ENCODE peak calls at places on chromosomes 5 and 9, in seven cellular contexts. O is NCI-H774, V is NCI-H146, R is NCI-H1436, W is NCI-H1694, S is activated gamma-delta T cell treated with Interleukin-2 at 50 U/mL for 16 hours, T is renal cortical epithelial cell. X is an unnamed sample.
A peak's percentile ranks its signal among the peaks of the same experiment; 100 is the strongest.

GRCh38 chr9:124341455-124342170 is 73.6 kb downstream of the PSMB7 start:
- DNase-seq in O (no peak), V (no peak), R (no peak), W (no peak), S (no peak), T (no peak), X (no peak)

GRCh38 chr9:76424491-76424890 is 30.3 kb upstream of the RFK start:
- DNase-seq in O (no peak), V (no peak), R (no peak), W (no peak), S (no peak), T (no peak), X (no peak)

GRCh38 chr5:603081-603998 is 8.8 kb upstream of the CEP72 start:
- DNase-seq in O (no peak), V (no peak), R (no peak), W (no peak), S (no peak), T (no peak), X (no peak)

GRCh38 chr5:74386571-74387334 is 253.8 kb downstream of the ENC1 start:
- DNase-seq in O (no peak), V (no peak), R (no peak), W (no peak), S (no peak), T (peak; percentile 96), X (peak; percentile 99)

GRCh38 chr9:113026200-113026599 is 14.2 kb upstream of the ZNF883 start:
- DNase-seq in O (no peak), V (no peak), R (no peak), W (no peak), S (no peak), T (no peak), X (no peak)

GRCh38 chr5:33801292-33801691 is 90.5 kb downstream of the ADAMTS12 start:
- DNase-seq in O (no peak), V (no peak), R (no peak), W (no peak), S (no peak), T (no peak), X (no peak)

GRCh38 chr5:176732306-176732705 is 78.1 kb upstream of the UNC5A start:
- DNase-seq in O (no peak), V (no peak), R (no peak), W (no peak), S (no peak), T (no peak), X (no peak)

GRCh38 chr9:133987946-133988665 is 4.0 kb downstream of the VAV2 start:
- DNase-seq in O (no peak), V (no peak), R (no peak), W (no peak), S (no peak), T (no peak), X (no peak)

GRCh38 chr5:69517763-69518212 is 25.2 kb downstream of the OCLN start:
- DNase-seq in O (peak; percentile 50), V (no peak), R (peak; percentile 8), W (no peak), S (no peak), T (peak; percentile 95), X (peak; percentile 46)

GRCh38 chr5:120604898-120605297 is 140.8 kb downstream of the PRR16 start:
- DNase-seq in O (no peak), V (no peak), R (no peak), W (no peak), S (no peak), T (peak; percentile 71), X (peak; percentile 84)

GRCh38 chr5:39080597-39081204 is 6.5 kb upstream of the RICTOR start:
- DNase-seq in O (peak; percentile 38), V (peak; percentile 55), R (no peak), W (no peak), S (peak; percentile 20), T (peak; percentile 79), X (peak; percentile 67)

GRCh38 chr5:11595045-11595444 is 309.2 kb downstream of the CTNND2 start:
- DNase-seq in O (no peak), V (no peak), R (no peak), W (peak; percentile 24), S (no peak), T (no peak), X (no peak)

GRCh38 chr9:36189978-36190377 is 743 bp upstream of the CLTA start:
- DNase-seq in O (no peak), V (no peak), R (no peak), W (no peak), S (no peak), T (no peak), X (peak; percentile 77)

GRCh38 chr5:7902201-7902600 is 33.3 kb downstream of the MTRR start:
- DNase-seq in O (no peak), V (no peak), R (no peak), W (no peak), S (no peak), T (no peak), X (no peak)

GRCh38 chr5:14400085-14400484 is 181.5 kb upstream of the OTULINL start:
- DNase-seq in O (no peak), V (no peak), R (no peak), W (no peak), S (no peak), T (peak; percentile 50), X (peak; percentile 66)

GRCh38 chr9:79382468-79382867 is 189.3 kb upstream of the TLE4 start:
- DNase-seq in O (no peak), V (no peak), R (no peak), W (no peak), S (no peak), T (peak; percentile 54), X (peak; percentile 10)

GRCh38 chr5:181245427-181246275 is 1.9 kb upstream of the RACK1 start:
- DNase-seq in O (no peak), V (no peak), R (no peak), W (no peak), S (no peak), T (no peak), X (peak; percentile 18)

GRCh38 chr5:159218595-159219023 is 9.3 kb upstream of the RNF145 start:
- DNase-seq in O (no peak), V (no peak), R (no peak), W (no peak), S (no peak), T (peak; percentile 53), X (no peak)

GRCh38 chr9:126615251-126615790 is 1.6 kb downstream of the LMX1B start:
- DNase-seq in O (peak; percentile 59), V (peak; percentile 36), R (no peak), W (no peak), S (no peak), T (no peak), X (peak; percentile 45)

GRCh38 chr9:77910216-77910615 is 121.4 kb downstream of the GNAQ start:
- DNase-seq in O (no peak), V (no peak), R (no peak), W (no peak), S (no peak), T (no peak), X (no peak)

GRCh38 chr9:136525841-136526499 is 19.9 kb downstream of the NOTCH1 start:
- DNase-seq in O (peak; percentile 38), V (peak; percentile 57), R (no peak), W (no peak), S (no peak), T (peak; percentile 12), X (no peak)

GRCh38 chr9:96817973-96818372 is 36.3 kb downstream of the ZNF782 start:
- DNase-seq in O (no peak), V (no peak), R (no peak), W (no peak), S (no peak), T (no peak), X (no peak)

GRCh38 chr5:87876616-87877015 is 392.0 kb downstream of the TMEM161B start:
- DNase-seq in O (no peak), V (no peak), R (no peak), W (no peak), S (no peak), T (no peak), X (no peak)

GRCh38 chr9:34653131-34653530 is 1.1 kb downstream of the IL11RA start:
- DNase-seq in O (no peak), V (no peak), R (no peak), W (no peak), S (no peak), T (no peak), X (no peak)

X was measured in kidney tubule cell.